ENCODE peak calls at places on chromosomes 3 and 15, in four cellular contexts. J, U, V and I are unnamed samples.
A peak's percentile ranks its signal among the peaks of the same experiment; 100 is the strongest.

GRCh38 chr15:101175396-101175795 is 76.5 kb downstream of the CHSY1 start:
- DNase-seq in U (no peak), J (no peak), V (no peak), I (no peak)

GRCh38 chr3:101521251-101521701 is 8.3 kb upstream of the SENP7 start:
- DNase-seq in J (no peak), V (no peak), U (no peak), I (no peak)

GRCh38 chr15:80709542-80709941 is 14.4 kb downstream of the ABHD17C start:
- DNase-seq in V (no peak), U (no peak), J (no peak), I (no peak)

GRCh38 chr3:136750922-136751258 is 1.3 kb downstream of the STAG1 start:
- DNase-seq in V (no peak), U (no peak), J (peak; percentile 83), I (no peak)

GRCh38 chr3:194129581-194130133 is 6.3 kb upstream of the HES1 start:
- DNase-seq in J (no peak), U (peak; percentile 78), V (peak; percentile 72), I (peak; percentile 69)

GRCh38 chr3:126540342-126540849 is 16.4 kb downstream of the CHST13 start:
- DNase-seq in U (no peak), V (peak; percentile 87), J (peak; percentile 93), I (peak; percentile 15)

GRCh38 chr15:61639491-61639890 is 410.4 kb upstream of the RORA start:
- DNase-seq in V (no peak), U (no peak), J (no peak), I (no peak)

GRCh38 chr3:162586591-162586990 is 1090.0 kb downstream of the OTOL1 start:
- DNase-seq in U (peak; percentile 52), J (peak; percentile 57), V (peak; percentile 71), I (no peak)

GRCh38 chr15:90407871-90408317 is 19.9 kb downstream of the IQGAP1 start:
- DNase-seq in J (peak; percentile 61), V (peak; percentile 83), U (no peak), I (no peak)

GRCh38 chr3:99542771-99543518 is 95.4 kb upstream of the COL8A1 start:
- DNase-seq in V (no peak), U (peak; percentile 71), J (no peak), I (no peak)

GRCh38 chr15:90099868-90100854 is 2.1 kb downstream of the IDH2 start:
- DNase-seq in U (no peak), J (peak; percentile 53), V (peak; percentile 19), I (no peak)

GRCh38 chr3:165753560-165753959 is 83.7 kb downstream of the BCHE start:
- DNase-seq in U (no peak), V (peak; percentile 37), J (no peak), I (no peak)

GRCh38 chr15:67833504-67834248 is 6.2 kb downstream of the RNU6-1 start:
- DNase-seq in V (peak; percentile 50), U (peak; percentile 81), J (no peak), I (peak; percentile 81)

GRCh38 chr3:178588593-178588992 is 52.4 kb downstream of the KCNMB2 start:
- DNase-seq in U (no peak), V (no peak), J (no peak), I (no peak)

GRCh38 chr3:17239417-17239816 is 354.7 kb downstream of the PLCL2 start:
- DNase-seq in J (no peak), V (no peak), U (no peak), I (no peak)

GRCh38 chr3:120436523-120437050 is 14.2 kb downstream of the FSTL1 start:
- DNase-seq in V (no peak), J (no peak), U (peak; percentile 55), I (no peak)

GRCh38 chr3:143302638-143303171 is 183.1 kb downstream of the CHST2 start:
- DNase-seq in V (peak; percentile 52), J (peak; percentile 74), U (peak; percentile 11), I (peak; percentile 38)

GRCh38 chr3:62981962-62982361 is 106.7 kb upstream of the CADPS start:
- DNase-seq in V (no peak), J (no peak), U (no peak), I (no peak)

GRCh38 chr3:67030785-67031740 is 33.0 kb downstream of the KBTBD8 start:
- DNase-seq in U (no peak), V (no peak), J (no peak), I (no peak)

GRCh38 chr3:72010044-72010443 is 225.1 kb upstream of the PROK2 start:
- DNase-seq in V (no peak), J (no peak), U (no peak), I (no peak)

GRCh38 chr15:60912984-60913697 is 316.0 kb downstream of the RORA start:
- DNase-seq in V (no peak), J (no peak), U (no peak), I (no peak)

GRCh38 chr3:128364291-128364690 is 102.4 kb downstream of the DNAJB8 start:
- DNase-seq in U (no peak), V (no peak), J (no peak), I (no peak)

GRCh38 chr3:190019020-190019419 is 101.7 kb downstream of the P3H2 start:
- DNase-seq in U (no peak), J (no peak), V (no peak), I (no peak)

DNA sequence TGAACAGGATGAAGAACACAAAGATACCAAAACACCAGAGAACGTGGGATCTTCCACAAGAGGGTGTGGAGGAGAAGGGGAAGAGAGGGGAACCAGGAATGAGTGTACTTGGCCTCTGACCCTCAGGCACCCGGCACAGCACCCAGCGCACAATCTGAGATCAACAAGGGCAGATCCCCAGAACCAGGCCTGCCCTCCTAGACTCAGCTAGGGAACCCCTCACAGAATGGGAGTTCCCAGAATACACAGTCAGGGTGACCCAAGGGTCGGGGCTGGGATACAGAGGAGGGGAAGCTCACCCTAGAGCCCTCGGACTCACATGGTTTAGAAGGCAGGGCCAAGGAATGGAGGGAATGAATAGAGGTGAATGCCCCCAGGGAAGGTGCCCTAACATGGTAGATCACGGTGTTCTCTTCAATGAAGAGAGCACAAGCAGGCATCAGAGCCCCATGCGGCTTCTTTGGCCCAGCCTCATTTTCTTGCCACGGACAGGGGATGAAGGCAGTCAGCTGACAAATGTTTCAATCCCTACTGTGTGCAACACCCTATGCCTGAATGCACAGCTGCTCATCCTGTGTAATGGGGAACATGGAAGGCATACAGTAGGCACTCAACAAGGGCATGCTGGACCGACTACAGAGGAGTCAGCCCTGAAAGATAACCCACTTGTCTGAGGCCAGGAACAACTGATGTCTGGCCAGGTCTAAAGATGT is 13.1 kb downstream of the BMF start:
- DNase-seq in J (no peak), V (no peak), U (no peak), I (no peak)
- H2BK15ac ChIP-seq in J (peak overlapping the region; percentile 96), V (peak overlapping the region; percentile 15), U (no peak overlapping the region), I (no peak overlapping the region)

GRCh38 chr3:14429689-14430452 is 27.5 kb downstream of the SLC6A6 start:
- DNase-seq in J (no peak), U (no peak), V (no peak), I (no peak)
- H2BK5ac ChIP-seq in J (no peak overlapping the region), U (no peak overlapping the region), V (no peak overlapping the region), I (no peak overlapping the region)

GRCh38 chr3:15331606-15332404 is 581 bp downstream of the SH3BP5 start:
- DNase-seq in U (no peak), J (peak; percentile 27), V (peak; percentile 42), I (peak; percentile 35)
- H2BK15ac ChIP-seq in U (no peak overlapping the region), J (no peak overlapping the region), V (peak overlapping the region; percentile 85), I (no peak overlapping the region)

DNA sequence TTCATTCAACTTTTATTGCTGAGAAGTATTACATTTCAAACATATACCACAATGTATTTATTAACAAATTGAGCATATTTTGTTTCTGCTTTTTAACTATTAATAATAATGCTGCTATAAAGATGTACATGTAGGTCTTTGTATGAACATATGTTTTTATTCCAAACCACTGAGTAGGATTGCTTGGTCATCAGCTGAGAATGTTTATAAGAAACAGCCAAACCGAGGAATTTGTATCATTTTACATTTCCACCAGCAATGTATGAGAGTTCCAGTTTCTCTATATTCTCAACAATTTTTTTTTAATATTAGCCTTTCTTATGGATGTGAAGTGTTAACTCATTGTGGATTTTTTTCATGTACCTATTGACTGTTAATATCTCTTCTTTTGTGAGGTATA is 119.5 kb upstream of the MDFIC2 start:
- DNase-seq in J (peak; percentile 59), V (no peak), U (no peak), I (no peak)
- H2BK5ac ChIP-seq in J (peak overlapping the region; percentile 72), V (no peak overlapping the region), U (no peak overlapping the region), I (no peak overlapping the region)

GRCh38 chr3:30606301-30607031 is at the start of gene TGFBR2:
- DNase-seq in V (peak; percentile 99), U (peak; percentile 90), J (peak; percentile 99), I (peak; percentile 87)

GRCh38 chr3:30607032-30607833 is 832 bp downstream of the TGFBR2 start:
- DNase-seq in J (no peak), U (peak; percentile 80), V (peak; percentile 50), I (peak; percentile 55)

GRCh38 chr3:30604566-30604965 is 1.8 kb upstream of the TGFBR2 start:
- DNase-seq in V (no peak), U (no peak), J (no peak), I (no peak)

GRCh38 chr3:30605005-30605404 is 1.4 kb upstream of the TGFBR2 start:
- DNase-seq in J (no peak), U (no peak), V (no peak), I (no peak)

GRCh38 chr3:30605706-30606300 is 598 bp upstream of the TGFBR2 start:
- DNase-seq in V (no peak), J (no peak), U (no peak), I (no peak)
- H2BK15ac ChIP-seq in V (no peak overlapping the region), J (peak overlapping the region; percentile 6), U (peak overlapping the region; percentile 85), I (no peak overlapping the region)

DNA sequence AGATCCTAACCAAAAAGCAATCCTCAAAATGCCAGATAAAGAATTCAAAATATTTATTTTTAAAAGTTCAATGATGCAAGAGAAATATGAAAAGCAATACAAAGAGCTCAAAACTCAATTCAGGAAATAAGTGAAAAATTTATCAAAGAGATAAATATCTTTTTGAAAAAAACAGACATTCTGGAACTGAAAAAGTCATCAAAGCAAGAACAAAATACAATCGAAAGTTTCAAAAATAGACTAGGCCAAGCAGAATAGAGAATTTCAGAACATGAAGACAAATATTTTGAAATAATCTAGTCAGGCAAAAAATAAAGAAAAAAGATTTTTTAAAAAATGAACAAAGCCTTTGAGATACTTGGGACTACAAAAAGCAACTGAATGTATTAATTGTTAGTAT is 83.4 kb upstream of the STT3B start:
- DNase-seq in V (no peak), J (no peak), U (no peak), I (no peak)
- H2BK5ac ChIP-seq in V (no peak overlapping the region), J (no peak overlapping the region), U (no peak overlapping the region), I (no peak overlapping the region)

DNA sequence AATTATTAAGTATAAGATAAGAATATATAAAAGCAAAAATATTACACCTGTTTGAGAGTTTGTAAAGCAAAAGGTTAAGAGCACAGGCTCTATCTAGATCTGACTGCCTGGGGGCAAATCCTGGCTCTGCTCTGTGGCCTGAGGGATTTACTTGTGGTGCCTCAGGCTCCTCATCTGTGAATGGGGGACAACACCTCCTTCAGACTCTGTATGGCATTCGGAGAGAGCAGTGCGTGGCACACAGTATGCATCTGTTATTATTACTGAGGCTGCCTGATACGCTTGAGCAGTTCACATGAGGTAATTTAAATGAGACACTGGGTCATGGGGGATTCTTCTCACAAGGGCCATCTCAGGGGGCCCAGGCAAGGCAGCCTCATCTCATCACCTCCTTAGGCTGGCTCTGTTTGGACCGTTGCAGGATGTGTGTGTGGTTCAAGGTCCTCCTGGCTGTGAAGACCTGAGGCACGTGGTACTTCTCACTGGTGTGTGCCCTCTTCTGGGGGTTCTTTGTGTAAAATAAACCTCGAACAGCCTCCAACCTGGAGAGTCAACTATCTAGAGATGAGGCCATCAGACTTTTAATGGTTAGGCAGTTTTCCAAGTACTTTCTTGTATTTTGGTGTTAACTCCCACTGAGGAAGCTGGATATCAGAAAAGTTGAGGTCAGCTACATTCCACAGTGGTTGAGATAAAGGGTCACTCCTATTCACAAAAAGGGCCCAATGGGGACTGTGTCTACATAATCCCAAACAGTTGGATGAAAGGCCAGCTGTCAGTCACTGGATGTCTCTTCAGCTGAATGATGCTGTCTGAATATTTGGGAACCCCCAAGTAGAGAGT is 9.0 kb downstream of the GNB5 start:
- DNase-seq in U (no peak), J (no peak), V (no peak), I (no peak)
- H2BK15ac ChIP-seq in U (no peak overlapping the region), J (no peak overlapping the region), V (no peak overlapping the region), I (no peak overlapping the region)